ENCODE peak calls at places on chromosomes 1 and 21, in eight cellular contexts. J is IMR-90; W is epithelial cell of esophagus; X is tibial artery; Y is WTC11; D is cardiac muscle cell; B is CD8-positive, alpha-beta T cell; K is NB4. P is an unnamed sample.

GRCh38 chr1:84368441-84368840 is 29.8 kb upstream of the DNASE2B start:
- DNase-seq in J (no peak), W (no peak), X (no peak), Y (no peak), D (no peak), B (no peak), K (no peak), P (no peak)

GRCh38 chr1:119924948-119925898 is 28.9 kb upstream of the ADAM30 start:
- DNase-seq in J (no peak), W (no peak), X (no peak), Y (no peak), D (no peak), B (no peak), K (no peak), P (no peak)

GRCh38 chr1:214354440-214355148 is 73.6 kb downstream of the SMYD2 start:
- DNase-seq in J (peak; percentile 77), W (no peak), X (no peak), Y (no peak), D (no peak), B (no peak), K (no peak), P (no peak)

GRCh38 chr1:36771678-36772284 is 262.5 kb downstream of the GRIK3 start:
- DNase-seq in J (no peak), W (no peak), X (no peak), Y (peak; percentile 35), D (no peak), B (no peak), K (no peak), P (no peak)

GRCh38 chr21:45376459-45377324 is 28.3 kb upstream of the COL18A1 start:
- DNase-seq in J (no peak), W (no peak), X (peak; percentile 70), Y (no peak), D (no peak), B (no peak), K (peak; percentile 34), P (no peak)

GRCh38 chr1:13543927-13544556 is 30.2 kb upstream of the LRRC38 start:
- DNase-seq in J (no peak), W (peak; percentile 35), X (no peak), Y (peak; percentile 13), D (peak; percentile 28), B (no peak), K (no peak), P (peak; percentile 22)

GRCh38 chr1:201313086-201313485 is 29.8 kb downstream of the PKP1 start:
- DNase-seq in J (no peak), W (no peak), X (no peak), Y (no peak), D (no peak), B (no peak), K (no peak), P (no peak)

GRCh38 chr1:165645654-165646366 is 14.8 kb downstream of the MGST3 start:
- DNase-seq in J (no peak), W (peak; percentile 16), X (no peak), Y (no peak), D (no peak), B (no peak), K (no peak), P (no peak)

GRCh38 chr1:3494321-3495308 is 40.1 kb downstream of the ARHGEF16 start:
- DNase-seq in J (no peak), W (no peak), X (no peak), Y (no peak), D (no peak), B (no peak), K (no peak), P (no peak)

GRCh38 chr1:66231162-66232077 is 302.5 kb upstream of the SGIP1 start:
- DNase-seq in J (peak; percentile 52), W (peak; percentile 65), X (no peak), Y (no peak), D (peak; percentile 18), B (no peak), K (no peak), P (peak; percentile 76)

GRCh38 chr21:35099310-35099709 is 50.2 kb upstream of the RUNX1 start:
- DNase-seq in J (peak; percentile 20), W (no peak), X (no peak), Y (no peak), D (no peak), B (no peak), K (no peak), P (no peak)

GRCh38 chr1:39115271-39116110 is 89.0 kb upstream of the MACF1 start:
- DNase-seq in J (peak; percentile 88), W (peak; percentile 72), X (no peak), Y (no peak), D (peak; percentile 76), B (no peak), K (peak; percentile 35), P (peak; percentile 78)

GRCh38 chr1:184684285-184685077 is 70.2 kb downstream of the EDEM3 start:
- DNase-seq in J (no peak), W (no peak), X (peak; percentile 72), Y (no peak), D (peak; percentile 17), B (no peak), K (no peak), P (no peak)

GRCh38 chr1:151827853-151828252 is 3.7 kb downstream of the RORC start:
- DNase-seq in J (no peak), W (no peak), X (no peak), Y (no peak), D (no peak), B (no peak), K (no peak), P (no peak)

GRCh38 chr1:7595338-7595737 is 175.8 kb upstream of the VAMP3 start:
- DNase-seq in J (no peak), W (no peak), X (no peak), Y (no peak), D (no peak), B (no peak), K (no peak), P (no peak)

GRCh38 chr1:169928438-169929209 is 34.9 kb upstream of the SCYL3 start:
- DNase-seq in J (peak; percentile 72), W (peak; percentile 59), X (no peak), Y (no peak), D (peak; percentile 70), B (no peak), K (peak; percentile 54), P (peak; percentile 59)

GRCh38 chr1:65948609-65949229 is 156.0 kb downstream of the PDE4B start:
- DNase-seq in J (peak; percentile 79), W (peak; percentile 4), X (no peak), Y (no peak), D (peak; percentile 81), B (no peak), K (peak; percentile 9), P (no peak)

GRCh38 chr1:2785631-2786328 is 15.7 kb downstream of the TTC34 start:
- DNase-seq in J (no peak), W (no peak), X (peak; percentile 61), Y (no peak), D (no peak), B (no peak), K (no peak), P (no peak)

GRCh38 chr1:192977089-192977706 is 82.0 kb downstream of the UCHL5 start:
- DNase-seq in J (no peak), W (no peak), X (no peak), Y (no peak), D (no peak), B (no peak), K (no peak), P (no peak)

GRCh38 chr1:240608707-240609106 is 3.2 kb downstream of the GREM2 start:
- DNase-seq in J (no peak), W (peak; percentile 22), X (no peak), Y (peak; percentile 22), D (no peak), B (no peak), K (peak; percentile 4), P (peak; percentile 24)

GRCh38 chr1:162091681-162092524 is 22.4 kb downstream of the NOS1AP start:
- DNase-seq in J (no peak), W (no peak), X (no peak), Y (no peak), D (no peak), B (no peak), K (no peak), P (no peak)
- TF ChIP-seq CTCF in J (no peak), W (no peak), X (no peak), Y (no peak), D (no peak), B (no peak), K (no peak), P (no peak)

GRCh38 chr1:31756578-31756977 is 7.6 kb downstream of the ADGRB2 start:
- DNase-seq in J (no peak), W (no peak), X (no peak), Y (no peak), D (no peak), B (no peak), K (no peak), P (no peak)

GRCh38 chr1:31755850-31756492 is 8.2 kb downstream of the ADGRB2 start:
- DNase-seq in J (no peak), W (no peak), X (no peak), Y (no peak), D (no peak), B (no peak), K (no peak), P (no peak)

GRCh38 chr1:31754397-31754796 is 9.7 kb downstream of the ADGRB2 start:
- DNase-seq in J (no peak), W (no peak), X (no peak), Y (no peak), D (no peak), B (no peak), K (no peak), P (no peak)

GRCh38 chr1:31753623-31754349 is 10.4 kb downstream of the ADGRB2 start:
- DNase-seq in J (peak; percentile 18), W (peak; percentile 58), X (peak; percentile 83), Y (no peak), D (peak; percentile 59), B (no peak), K (no peak), P (peak; percentile 47)

GRCh38 chr1:31755197-31755611 is 8.9 kb downstream of the ADGRB2 start:
- DNase-seq in J (peak; percentile 30), W (peak; percentile 51), X (no peak), Y (no peak), D (no peak), B (no peak), K (no peak), P (no peak)
- TF ChIP-seq CTCF in J (no peak), W (no peak), X (no peak), Y (no peak), D (no peak), B (no peak), K (no peak), P (no peak)

GRCh38 chr1:218403300-218403699 is 58.2 kb downstream of the TGFB2 start:
- DNase-seq in J (no peak), W (no peak), X (no peak), Y (no peak), D (no peak), B (no peak), K (no peak), P (no peak)
- TF ChIP-seq CTCF in J (no peak), W (no peak), X (no peak), Y (no peak), D (no peak), B (no peak), K (no peak), P (no peak)

DNA sequence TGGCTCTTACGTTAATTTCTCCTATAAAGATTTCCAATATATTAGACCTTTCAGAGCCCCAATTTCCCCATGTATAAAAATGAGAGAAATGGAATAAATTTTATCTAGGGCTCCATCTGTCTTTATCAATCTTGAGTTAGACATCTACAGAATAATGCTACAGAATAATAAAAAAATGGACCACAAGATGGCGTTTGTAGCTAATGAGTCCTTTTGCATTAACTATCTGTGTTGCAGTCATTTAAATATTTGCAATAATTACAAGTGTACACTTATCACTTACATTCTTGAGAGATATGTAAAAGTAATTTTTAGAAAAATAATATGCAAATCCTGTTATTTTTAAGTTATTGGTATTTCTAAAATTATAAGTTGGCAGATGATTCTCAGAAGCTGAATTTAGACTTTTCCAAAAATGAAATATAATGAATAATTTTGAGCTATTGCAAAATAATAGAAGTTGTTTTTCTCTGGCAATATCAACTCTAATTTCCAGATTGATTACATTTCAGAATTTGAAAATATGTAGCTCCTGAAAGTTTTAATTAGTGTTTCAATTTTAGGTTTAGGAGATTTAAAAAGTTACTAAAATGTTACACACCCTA is 87.7 kb downstream of the SNX7 start:
- DNase-seq in J (peak; percentile 7), W (peak; percentile 32), X (no peak), Y (no peak), D (peak; percentile 17), B (no peak), K (peak; percentile 20), P (peak; percentile 49)
- TF ChIP-seq CTCF in J (peak; percentile 48), W (peak; percentile 37), X (no peak), Y (no peak), D (peak; percentile 45), B (peak; percentile 46), K (peak; percentile 12), P (peak; percentile 18)

P was measured in bronchial epithelial cell.